ENCODE peak calls at places on chromosomes 16 and 17, in five cellular contexts. One of them, this sample, is unnamed.

GRCh38 chr17:6299275-6299674 is 135.6 kb downstream of the AIPL1 start:
- DNase-seq in neural crest cell: no peak
- DNase-seq in GM12865: no peak
- DNase-seq in EH: no peak
- DNase-seq in NCI-H2171: no peak
- DNase-seq in this sample: no peak

GRCh38 chr17:49157784-49158183 is 25.2 kb downstream of the B4GALNT2 start:
- DNase-seq in neural crest cell: no peak
- DNase-seq in GM12865: no peak
- DNase-seq in EH: peak; percentile 43
- DNase-seq in NCI-H2171: no peak
- DNase-seq in this sample: peak; percentile 22

GRCh38 chr17:78705071-78705470 is 77.0 kb downstream of the CYTH1 start:
- DNase-seq in neural crest cell: no peak
- DNase-seq in GM12865: no peak
- DNase-seq in EH: no peak
- DNase-seq in NCI-H2171: no peak
- DNase-seq in this sample: no peak

GRCh38 chr17:28841901-28842281 is 699 bp downstream of the FAM222B start:
- DNase-seq in neural crest cell: no peak
- DNase-seq in GM12865: peak; percentile 27
- DNase-seq in EH: no peak
- DNase-seq in NCI-H2171: no peak
- DNase-seq in this sample: no peak

GRCh38 chr16:86928517-86929148 is 350.3 kb downstream of the FOXL1 start:
- DNase-seq in neural crest cell: no peak
- DNase-seq in GM12865: peak; percentile 19
- DNase-seq in EH: no peak
- DNase-seq in NCI-H2171: no peak
- DNase-seq in this sample: no peak

GRCh38 chr16:3022208-3022696 is 1.5 kb downstream of the HCFC1R1 start:
- DNase-seq in neural crest cell: no peak
- DNase-seq in GM12865: no peak
- DNase-seq in EH: peak; percentile 98
- DNase-seq in NCI-H2171: no peak
- DNase-seq in this sample: peak; percentile 97

GRCh38 chr16:49441366-49441780 is 67.8 kb downstream of the C16orf78 start:
- DNase-seq in neural crest cell: peak; percentile 31
- DNase-seq in GM12865: peak; percentile 92
- DNase-seq in EH: no peak
- DNase-seq in NCI-H2171: no peak
- DNase-seq in this sample: no peak

GRCh38 chr17:39073353-39073752 is 78.1 kb downstream of the PLXDC1 start:
- DNase-seq in neural crest cell: no peak
- DNase-seq in GM12865: no peak
- DNase-seq in EH: no peak
- DNase-seq in NCI-H2171: no peak
- DNase-seq in this sample: no peak

GRCh38 chr17:65668211-65668610 is 106.8 kb upstream of the AXIN2 start:
- DNase-seq in neural crest cell: no peak
- DNase-seq in GM12865: no peak
- DNase-seq in EH: no peak
- DNase-seq in NCI-H2171: no peak
- DNase-seq in this sample: no peak

GRCh38 chr17:64327201-64327930 is 63.3 kb downstream of the PECAM1 start:
- DNase-seq in neural crest cell: no peak
- DNase-seq in GM12865: no peak
- DNase-seq in EH: peak; percentile 39
- DNase-seq in NCI-H2171: no peak
- DNase-seq in this sample: no peak

GRCh38 chr17:74960739-74961342 is 11.7 kb downstream of the HID1 start:
- DNase-seq in neural crest cell: peak; percentile 53
- DNase-seq in GM12865: peak; percentile 86
- DNase-seq in EH: peak; percentile 25
- DNase-seq in NCI-H2171: peak; percentile 62
- DNase-seq in this sample: no peak

GRCh38 chr17:17613708-17614114 is 22.2 kb upstream of the PEMT start:
- DNase-seq in neural crest cell: peak; percentile 58
- DNase-seq in GM12865: peak; percentile 76
- DNase-seq in EH: peak; percentile 76
- DNase-seq in NCI-H2171: peak; percentile 40
- DNase-seq in this sample: peak; percentile 65

GRCh38 chr16:87703835-87704375 is 61.9 kb downstream of the KLHDC4 start:
- DNase-seq in neural crest cell: no peak
- DNase-seq in GM12865: no peak
- DNase-seq in EH: no peak
- DNase-seq in NCI-H2171: no peak
- DNase-seq in this sample: no peak

GRCh38 chr17:37148171-37148570 is 199.4 kb downstream of the AATF start:
- DNase-seq in neural crest cell: no peak
- DNase-seq in GM12865: no peak
- DNase-seq in EH: no peak
- DNase-seq in NCI-H2171: no peak
- DNase-seq in this sample: no peak

GRCh38 chr17:20979792-20980083 is 63.1 kb downstream of the USP22 start:
- DNase-seq in neural crest cell: no peak
- DNase-seq in GM12865: no peak
- DNase-seq in EH: no peak
- DNase-seq in NCI-H2171: no peak
- DNase-seq in this sample: no peak

GRCh38 chr17:42881768-42882565 is 18.6 kb upstream of the G6PC1 start:
- DNase-seq in neural crest cell: no peak
- DNase-seq in GM12865: no peak
- DNase-seq in EH: no peak
- DNase-seq in NCI-H2171: no peak
- DNase-seq in this sample: no peak

GRCh38 chr16:58462997-58463891 is 36.7 kb upstream of the NDRG4 start:
- DNase-seq in neural crest cell: peak; percentile 25
- DNase-seq in GM12865: no peak
- DNase-seq in EH: no peak
- DNase-seq in NCI-H2171: peak; percentile 75
- DNase-seq in this sample: no peak

GRCh38 chr17:20156196-20157077 is 147.3 kb downstream of the SPECC1 start:
- DNase-seq in neural crest cell: no peak
- DNase-seq in GM12865: peak; percentile 55
- DNase-seq in EH: peak; percentile 50
- DNase-seq in NCI-H2171: peak; percentile 11
- DNase-seq in this sample: peak; percentile 56

GRCh38 chr17:63696381-63696961 is 3.5 kb downstream of the LIMD2 start:
- DNase-seq in neural crest cell: no peak
- DNase-seq in GM12865: peak; percentile 86
- DNase-seq in EH: peak; percentile 49
- DNase-seq in NCI-H2171: no peak
- DNase-seq in this sample: peak; percentile 40

GRCh38 chr17:8469964-8470363 is 34.3 kb downstream of the NDEL1 start:
- DNase-seq in neural crest cell: no peak
- DNase-seq in GM12865: no peak
- DNase-seq in EH: no peak
- DNase-seq in NCI-H2171: no peak
- DNase-seq in this sample: no peak

GRCh38 chr16:12461201-12461600 is 342.5 kb downstream of the CPPED1 start:
- DNase-seq in neural crest cell: no peak
- DNase-seq in GM12865: no peak
- DNase-seq in EH: no peak
- DNase-seq in NCI-H2171: no peak
- DNase-seq in this sample: no peak

GRCh38 chr17:19384723-19385391 is 2.1 kb downstream of the MFAP4 start:
- DNase-seq in neural crest cell: no peak
- DNase-seq in GM12865: no peak
- DNase-seq in EH: peak; percentile 73
- DNase-seq in NCI-H2171: peak; percentile 95
- DNase-seq in this sample: peak; percentile 58

GRCh38 chr17:49514374-49514738 is 19.3 kb downstream of the NGFR start:
- DNase-seq in neural crest cell: no peak
- DNase-seq in GM12865: peak; percentile 23
- DNase-seq in EH: peak; percentile 21
- DNase-seq in NCI-H2171: no peak
- DNase-seq in this sample: peak; percentile 23

GRCh38 chr17:17971431-17972125 is 622 bp downstream of the TOM1L2 start:
- DNase-seq in neural crest cell: no peak
- DNase-seq in GM12865: peak; percentile 10
- DNase-seq in EH: peak; percentile 45
- DNase-seq in NCI-H2171: no peak
- DNase-seq in this sample: peak; percentile 23

GRCh38 chr17:74460996-74461395 is 5.4 kb upstream of the CD300A start:
- DNase-seq in neural crest cell: no peak
- DNase-seq in GM12865: no peak
- DNase-seq in EH: no peak
- DNase-seq in NCI-H2171: no peak
- DNase-seq in this sample: no peak

GRCh38 chr17:65173284-65173793 is 36.2 kb downstream of the RGS9 start:
- DNase-seq in neural crest cell: no peak
- DNase-seq in GM12865: peak; percentile 68
- DNase-seq in EH: peak; percentile 73
- DNase-seq in NCI-H2171: peak; percentile 37
- DNase-seq in this sample: peak; percentile 61